ENCODE peak calls at places on chromosome 6, in four cellular contexts. Y is K562, V is GM12878, A is IMR-90. E is an unnamed sample.

GRCh38 chr6:9875605-9876353 is 539.1 kb downstream of the TFAP2A start:
- DNase-seq in A (peak), V (no peak), Y (no peak), E (no peak)

GRCh38 chr6:131948692-131949614 is 2.2 kb downstream of the CCN2 start:
- DNase-seq in Y (no peak), V (no peak), A (peak), E (no peak)

GRCh38 chr6:139879823-139880356 is 505.4 kb upstream of the CITED2 start:
- DNase-seq in A (no peak), Y (no peak), V (no peak), E (no peak)

GRCh38 chr6:145025488-145025887 is 709.8 kb downstream of the EPM2A start:
- DNase-seq in Y (no peak), A (no peak), V (no peak), E (no peak)

GRCh38 chr6:152750694-152751093 is at the start of gene VIP:
- DNase-seq in A (peak), V (no peak), Y (no peak), E (peak)

GRCh38 chr6:40106840-40107239 is 172.6 kb upstream of the MOCS1 start:
- DNase-seq in V (no peak), A (no peak), Y (no peak), E (no peak)

GRCh38 chr6:12472601-12473038 is 182.5 kb downstream of the EDN1 start:
- DNase-seq in V (no peak), Y (no peak), A (peak), E (peak)

GRCh38 chr6:32081168-32081624 is 27.9 kb downstream of the TNXB start:
- DNase-seq in A (peak), V (no peak), Y (peak), E (no peak)

GRCh38 chr6:25329156-25329555 is 50.0 kb downstream of the CARMIL1 start:
- DNase-seq in Y (no peak), V (no peak), A (no peak), E (no peak)

GRCh38 chr6:157187182-157188093 is 135.9 kb downstream of the TMEM242 start:
- DNase-seq in V (no peak), Y (no peak), A (no peak), E (no peak)

GRCh38 chr6:124053315-124053714 is 249.7 kb downstream of the NKAIN2 start:
- DNase-seq in V (no peak), A (no peak), Y (no peak), E (no peak)

GRCh38 chr6:14883921-14884320 is 361.9 kb upstream of the JARID2 start:
- DNase-seq in Y (no peak), V (no peak), A (peak), E (no peak)

GRCh38 chr6:16318538-16318937 is 80.2 kb downstream of the GMPR start:
- DNase-seq in A (peak), Y (no peak), V (no peak), E (no peak)

DNA sequence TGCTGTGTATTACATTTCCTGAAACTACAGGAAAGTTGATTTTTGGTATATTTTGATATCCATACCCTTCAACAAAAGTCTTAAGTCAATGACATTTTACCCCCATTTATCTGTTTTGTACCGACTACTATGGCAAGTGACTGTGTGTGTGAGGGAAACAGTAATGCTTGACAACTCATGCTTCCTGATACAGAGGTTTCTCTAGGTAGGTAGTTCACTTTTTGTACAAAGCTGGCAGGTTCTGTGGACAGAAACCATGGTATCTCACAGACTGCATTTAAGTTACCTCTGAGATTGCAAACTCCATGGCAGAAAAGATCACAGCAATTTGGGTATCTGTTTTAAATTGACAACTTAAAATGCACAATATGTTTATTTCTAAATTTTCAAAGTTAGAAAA is 28.8 kb downstream of the FARS2 start:
- DNase-seq in Y (no peak), A (no peak), V (no peak), E (no peak)
- TF ChIP-seq ELK1 in Y (no peak), A (no peak), V (no peak), E (no peak)

DNA sequence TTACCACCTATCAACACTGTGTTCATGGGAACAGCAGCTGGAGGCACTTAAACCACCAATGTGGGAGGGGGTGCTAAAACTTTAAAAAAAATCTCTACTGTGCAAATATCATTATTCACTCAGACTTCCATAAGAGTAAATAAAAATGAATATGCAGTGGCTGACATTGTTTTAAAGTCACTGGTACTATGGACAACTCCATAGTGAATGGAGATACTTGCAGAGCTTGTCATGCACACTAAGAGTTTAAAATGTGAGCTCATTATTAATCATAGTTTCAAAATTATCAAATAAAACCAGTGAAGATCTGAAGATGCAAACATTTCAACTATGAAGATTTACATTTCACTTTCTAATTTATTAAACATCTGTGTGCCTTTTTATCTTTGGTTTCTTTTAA is 54.4 kb downstream of the RFX6 start:
- DNase-seq in A (no peak), Y (no peak), V (no peak), E (no peak)
- TF ChIP-seq CEBPB in A (no peak), Y (no peak), V (no peak), E (no peak)

GRCh38 chr6:51349866-51350265 is 531.2 kb downstream of the TFAP2B start:
- DNase-seq in V (no peak), A (no peak), Y (no peak), E (no peak)

GRCh38 chr6:51352506-51353029 is 533.9 kb downstream of the TFAP2B start:
- DNase-seq in Y (no peak), V (no peak), A (no peak), E (no peak)

GRCh38 chr6:51350308-51350904 is 531.7 kb downstream of the TFAP2B start:
- DNase-seq in A (no peak), V (no peak), Y (peak), E (no peak)
- TF ChIP-seq ELK1 in A (no peak), V (no peak), Y (no peak), E (no peak)

GRCh38 chr6:13526339-13526717 is 38.9 kb upstream of the GFOD1 start:
- DNase-seq in Y (no peak), V (no peak), A (no peak), E (no peak)

GRCh38 chr6:13528777-13529343 is 41.5 kb upstream of the GFOD1 start:
- DNase-seq in V (no peak), Y (no peak), A (no peak), E (no peak)

GRCh38 chr6:13528232-13528631 is 40.8 kb upstream of the GFOD1 start:
- DNase-seq in A (no peak), Y (no peak), V (no peak), E (peak)

GRCh38 chr6:13527669-13528051 is 40.3 kb upstream of the GFOD1 start:
- DNase-seq in Y (no peak), V (no peak), A (no peak), E (no peak)

DNA sequence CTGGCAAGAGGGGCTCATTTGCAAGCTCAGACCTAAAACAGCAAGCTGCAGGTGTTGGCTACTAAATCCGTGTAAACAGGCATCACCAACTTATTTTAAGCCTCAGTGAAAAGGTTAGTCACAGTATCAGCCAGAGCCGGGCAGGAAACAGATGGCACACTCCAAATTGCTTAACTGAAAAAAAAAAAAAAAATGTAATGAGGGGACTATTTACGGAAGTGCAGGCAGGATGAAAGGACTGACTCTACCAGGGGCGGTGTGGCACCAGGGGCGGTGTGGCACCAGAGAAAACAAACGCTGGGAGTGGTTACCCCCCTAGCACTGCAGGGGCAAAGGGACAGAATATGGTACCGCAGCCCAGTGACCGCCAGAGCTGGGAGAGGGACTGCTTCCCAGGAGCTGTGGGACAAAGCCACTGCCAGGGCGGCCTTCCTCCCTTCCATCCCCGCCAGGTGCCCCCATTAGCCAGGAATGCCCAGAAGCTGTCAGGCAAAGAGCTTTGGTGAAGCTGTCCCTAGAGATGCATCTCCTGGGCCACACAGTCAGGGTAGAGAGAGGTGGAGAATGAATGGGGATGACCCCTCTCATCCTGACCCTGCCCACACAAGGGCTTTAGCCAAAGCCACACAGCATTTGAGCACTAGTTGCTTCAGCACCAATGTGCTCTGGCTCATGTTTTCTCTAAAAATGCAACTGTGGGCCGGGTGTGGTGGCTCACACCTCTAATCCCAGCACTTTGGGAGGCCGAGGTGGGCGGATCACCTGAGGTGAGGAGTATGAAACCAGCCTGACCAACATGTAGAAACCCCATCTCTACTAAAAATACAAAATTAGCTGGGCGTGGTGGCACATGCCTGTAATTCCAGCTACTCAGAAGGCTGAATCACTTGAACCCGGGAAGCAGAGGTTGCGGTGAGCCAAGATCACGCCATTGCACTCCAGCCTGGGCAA is 39.6 kb upstream of the GFOD1 start:
- DNase-seq in V (peak), A (no peak), Y (no peak), E (no peak)
- TF ChIP-seq CEBPB in V (no peak), A (no peak), Y (no peak), E (no peak)

DNA sequence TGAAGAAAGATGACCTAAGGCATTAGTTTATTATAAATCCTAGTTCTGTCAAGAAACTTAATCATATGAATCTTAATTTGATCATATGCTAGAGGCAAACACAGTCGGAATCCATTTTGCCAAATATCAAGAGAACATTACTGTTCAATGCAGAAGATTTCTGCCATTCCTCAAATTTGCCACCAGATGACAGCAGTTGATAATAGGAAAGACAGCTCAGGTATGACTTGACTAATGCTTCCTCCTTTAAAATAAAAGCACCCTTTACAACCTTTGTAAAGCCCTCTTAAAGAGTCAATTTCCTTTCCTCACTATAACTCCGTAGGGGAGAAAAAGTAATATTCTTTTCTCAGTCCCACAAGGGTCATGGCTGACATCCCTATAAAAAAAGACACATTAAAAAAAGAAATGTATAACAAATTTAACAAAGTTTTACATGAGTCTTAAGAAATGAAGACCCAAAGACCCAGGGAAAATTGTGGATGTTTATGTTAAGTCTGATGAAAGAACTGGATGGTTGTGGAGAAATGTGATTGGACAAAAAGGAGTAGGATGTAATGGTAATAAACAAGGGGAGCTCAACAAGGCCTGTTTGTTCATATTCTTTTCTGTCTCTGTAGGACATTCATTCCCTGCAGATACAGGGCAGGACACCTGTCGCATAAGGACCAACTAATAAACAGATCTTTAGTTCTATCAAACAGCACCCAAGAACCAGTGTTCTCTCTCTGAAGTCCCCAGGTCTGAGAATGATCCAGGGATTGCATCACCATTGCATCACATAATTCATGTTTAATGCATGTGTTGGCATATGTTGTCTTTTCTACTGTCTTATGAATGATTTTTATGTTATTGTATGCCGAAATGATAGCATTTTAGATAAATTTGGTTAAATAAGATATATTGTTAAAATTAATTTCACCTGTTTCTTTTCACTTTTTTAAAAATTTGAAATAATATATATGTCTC is 23.0 kb upstream of the IL17A start:
- DNase-seq in V (no peak), Y (no peak), A (peak), E (peak)
- TF ChIP-seq ELK1 in V (no peak), Y (no peak), A (no peak), E (no peak)

GRCh38 chr6:107822154-107823046 is 1.7 kb downstream of the SCML4 start:
- DNase-seq in A (no peak), V (peak), Y (no peak), E (no peak)
- TF ChIP-seq CEBPB in A (no peak), V (no peak), Y (no peak), E (no peak)

GRCh38 chr6:136983692-136984091 is 61.1 kb downstream of the IL20RA start:
- DNase-seq in Y (no peak), V (no peak), A (no peak), E (no peak)
- TF ChIP-seq ELK1 in Y (no peak), V (no peak), A (no peak), E (no peak)

GRCh38 chr6:162056745-162057144 is 670.8 kb downstream of the PRKN start:
- DNase-seq in A (no peak), V (no peak), Y (no peak), E (peak)
- TF ChIP-seq CEBPB in A (no peak), V (no peak), Y (no peak), E (no peak)

GRCh38 chr6:30727920-30728605 is 7.9 kb downstream of the TUBB start:
- DNase-seq in Y (no peak), A (peak), V (no peak), E (peak)

GRCh38 chr6:30724906-30725667 is 4.9 kb downstream of the TUBB start:
- DNase-seq in A (peak), Y (no peak), V (no peak), E (no peak)

GRCh38 chr6:30726506-30727413 is 6.6 kb downstream of the TUBB start:
- DNase-seq in A (peak), V (no peak), Y (no peak), E (no peak)

GRCh38 chr6:30722280-30723112 is 2.3 kb downstream of the TUBB start:
- DNase-seq in A (peak), V (no peak), Y (peak), E (peak)

GRCh38 chr6:30725713-30726505 is 5.8 kb downstream of the TUBB start:
- DNase-seq in V (no peak), Y (no peak), A (peak), E (peak)
- TF ChIP-seq ELK1 in V (no peak), Y (no peak), A (no peak), E (no peak)

GRCh38 chr6:164108092-164108491 is 693.6 kb downstream of the QKI start:
- DNase-seq in A (no peak), Y (no peak), V (no peak), E (no peak)

GRCh38 chr6:164106345-164106769 is 691.8 kb downstream of the QKI start:
- DNase-seq in Y (peak), A (no peak), V (no peak), E (no peak)

GRCh38 chr6:164107297-164107995 is 692.9 kb downstream of the QKI start:
- DNase-seq in Y (no peak), A (no peak), V (no peak), E (no peak)

GRCh38 chr6:164108869-164109769 is 694.6 kb downstream of the QKI start:
- DNase-seq in A (no peak), Y (no peak), V (no peak), E (no peak)

DNA sequence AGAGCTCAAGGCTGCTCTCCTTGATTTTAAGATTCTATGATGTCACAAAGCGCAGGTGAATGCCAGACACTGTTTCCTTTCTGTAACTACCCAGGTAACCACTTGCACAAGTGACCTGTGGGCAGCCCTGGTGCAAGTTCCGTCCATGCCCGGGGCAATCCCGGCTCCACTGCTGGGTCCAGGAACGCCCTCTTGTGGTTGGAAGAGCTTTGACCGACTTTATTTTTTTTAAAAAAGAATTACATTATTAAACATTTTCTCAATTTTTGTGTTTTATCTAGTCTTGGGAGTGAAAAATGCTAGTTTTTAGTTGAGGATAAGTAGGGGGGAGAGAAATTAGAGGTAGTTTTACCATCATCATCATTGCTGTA is 695.2 kb downstream of the QKI start:
- DNase-seq in V (no peak), A (no peak), Y (peak), E (no peak)
- TF ChIP-seq CEBPB in V (no peak), A (no peak), Y (no peak), E (no peak)